ENCODE peak calls at places on chromosomes 2 and 18, in six cellular contexts. B is WTC11, X is K562, O is HepG2, L is H1, P is GM12878. M is an unnamed sample.

GRCh38 chr2:152588911-152589310 is 128.3 kb downstream of the PRPF40A start:
- DNase-seq in X (no peak), B (no peak), L (no peak), O (no peak), P (no peak), M (no peak)

GRCh38 chr2:109254174-109254904 is 125.3 kb downstream of the SH3RF3 start:
- DNase-seq in B (no peak), O (no peak), P (peak; percentile 94), L (no peak), X (no peak), M (no peak)

GRCh38 chr18:10892801-10893595 is 256.4 kb downstream of the PIEZO2 start:
- DNase-seq in O (peak; percentile 73), P (no peak), X (no peak), L (no peak), B (no peak), M (no peak)

GRCh38 chr18:25164837-25165791 is 186.9 kb downstream of the ZNF521 start:
- DNase-seq in B (no peak), L (no peak), P (no peak), X (no peak), O (peak; percentile 2), M (no peak)

GRCh38 chr2:106664669-106665068 is 177.5 kb downstream of the CD8B2 start:
- DNase-seq in L (no peak), O (no peak), X (no peak), P (peak; percentile 11), B (no peak), M (no peak)

GRCh38 chr2:176518823-176519222 is 249.6 kb downstream of the MTX2 start:
- DNase-seq in O (no peak), L (peak; percentile 46), P (no peak), B (peak; percentile 28), X (no peak), M (peak; percentile 72)

GRCh38 chr2:170142502-170142901 is 35.4 kb upstream of the MYO3B start:
- DNase-seq in O (no peak), P (no peak), L (no peak), X (no peak), B (no peak), M (no peak)

GRCh38 chr2:136767030-136767429 is 1.7 kb downstream of the THSD7B start:
- DNase-seq in O (no peak), B (no peak), P (no peak), L (no peak), X (no peak), M (no peak)

GRCh38 chr18:45412577-45412976 is 202.7 kb upstream of the SLC14A2 start:
- DNase-seq in B (no peak), X (no peak), L (no peak), O (no peak), P (peak; percentile 1), M (no peak)

GRCh38 chr18:59748628-59749360 is 51.6 kb upstream of the CCBE1 start:
- DNase-seq in O (no peak), L (no peak), X (no peak), P (no peak), B (no peak), M (no peak)

GRCh38 chr18:4108016-4108415 is 347.1 kb downstream of the DLGAP1 start:
- DNase-seq in X (no peak), O (no peak), P (no peak), L (no peak), B (no peak), M (no peak)

GRCh38 chr2:200540793-200541192 is 14.8 kb downstream of the SGO2 start:
- DNase-seq in L (no peak), B (no peak), O (no peak), P (no peak), X (no peak), M (no peak)

GRCh38 chr2:71759056-71759455 is 305.7 kb downstream of the DYSF start:
- DNase-seq in X (no peak), O (no peak), L (no peak), P (no peak), B (no peak), M (no peak)

GRCh38 chr2:229865033-229865432 is 56.8 kb downstream of the TRIP12 start:
- DNase-seq in X (no peak), O (no peak), P (no peak), B (no peak), L (no peak), M (no peak)

GRCh38 chr18:69949538-69949936 is 1.9 kb upstream of the CD226 start:
- DNase-seq in P (no peak), X (no peak), L (no peak), B (no peak), O (no peak), M (no peak)

GRCh38 chr18:69946608-69947155 is 991 bp downstream of the CD226 start:
- DNase-seq in B (no peak), O (no peak), L (no peak), X (no peak), P (no peak), M (no peak)

GRCh38 chr18:69945220-69946114 is 2.2 kb downstream of the CD226 start:
- DNase-seq in B (no peak), X (no peak), P (no peak), L (no peak), O (no peak), M (no peak)

GRCh38 chr18:69948919-69949537 is 1.4 kb upstream of the CD226 start:
- DNase-seq in X (peak; percentile 17), O (no peak), L (no peak), P (peak; percentile 88), B (no peak), M (peak; percentile 14)

GRCh38 chr18:69947361-69948106 is at the start of gene CD226:
- DNase-seq in O (no peak), L (no peak), X (no peak), P (no peak), B (no peak), M (no peak)
- TF ChIP-seq CREB1 in O (no peak), L (no peak), X (no peak), P (no peak), B (no peak), M (no peak)

GRCh38 chr2:7943446-7943845 is 738.4 kb upstream of the ID2 start:
- DNase-seq in O (no peak), X (no peak), B (no peak), L (no peak), P (no peak), M (no peak)

GRCh38 chr2:7945080-7945479 is 736.8 kb upstream of the ID2 start:
- DNase-seq in L (no peak), P (no peak), B (no peak), O (no peak), X (no peak), M (no peak)

GRCh38 chr2:7940723-7941122 is 741.1 kb upstream of the ID2 start:
- DNase-seq in L (no peak), B (no peak), O (no peak), X (no peak), P (no peak), M (no peak)

GRCh38 chr2:7940120-7940386 is 741.8 kb upstream of the ID2 start:
- DNase-seq in B (no peak), O (no peak), X (no peak), P (no peak), L (no peak), M (no peak)
- TF ChIP-seq CREB1 in B (no peak), O (no peak), X (no peak), P (no peak), L (no peak), M (no peak)

GRCh38 chr2:25347205-25347815 is 5.6 kb upstream of the DNMT3A start:
- DNase-seq in B (no peak), P (no peak), L (no peak), X (no peak), O (no peak), M (no peak)

GRCh38 chr2:25354116-25354515 is 12.4 kb upstream of the DNMT3A start:
- DNase-seq in X (no peak), O (no peak), L (no peak), P (no peak), B (no peak), M (no peak)

GRCh38 chr2:25347846-25348245 is 6.1 kb upstream of the DNMT3A start:
- DNase-seq in X (no peak), B (no peak), L (no peak), O (no peak), P (no peak), M (no peak)

GRCh38 chr2:25355270-25355669 is 13.5 kb upstream of the DNMT3A start:
- DNase-seq in X (no peak), B (no peak), P (no peak), O (no peak), L (no peak), M (no peak)

DNA sequence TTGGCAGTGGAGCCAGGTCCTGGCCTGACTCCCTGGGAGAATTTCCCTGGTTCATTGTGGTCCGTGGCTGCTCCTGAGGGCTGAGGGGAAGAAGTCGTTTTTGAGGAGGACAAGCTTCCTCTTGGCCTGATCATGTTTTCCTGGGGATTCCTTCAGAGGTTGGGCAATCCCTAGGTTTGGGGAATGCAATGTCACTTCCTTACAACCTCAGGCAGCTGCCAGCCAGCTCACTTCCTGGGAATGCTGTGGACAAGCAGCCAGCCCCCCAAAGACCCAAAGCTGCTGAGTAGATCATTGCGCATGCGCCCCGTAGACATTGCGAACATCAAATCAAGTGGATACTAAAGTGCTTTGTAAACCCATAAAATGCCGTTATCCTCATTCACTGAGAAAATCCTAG is 7.7 kb upstream of the DNMT3A start:
- DNase-seq in P (no peak), L (no peak), B (no peak), X (no peak), O (no peak), M (no peak)
- TF ChIP-seq CREB1 in P (no peak), L (no peak), B (no peak), X (no peak), O (no peak), M (no peak)

GRCh38 chr18:48928787-48929186 is 22.0 kb downstream of the SMAD7 start:
- DNase-seq in O (peak; percentile 65), L (no peak), B (no peak), X (no peak), P (peak; percentile 72), M (no peak)

GRCh38 chr18:48931680-48932461 is 18.9 kb downstream of the SMAD7 start:
- DNase-seq in O (no peak), L (no peak), B (no peak), X (peak; percentile 49), P (peak; percentile 58), M (no peak)

GRCh38 chr18:48930926-48931325 is 19.8 kb downstream of the SMAD7 start:
- DNase-seq in X (no peak), P (no peak), B (no peak), L (no peak), O (no peak), M (no peak)

GRCh38 chr18:48929212-48929612 is 21.6 kb downstream of the SMAD7 start:
- DNase-seq in X (no peak), B (no peak), L (no peak), O (no peak), P (no peak), M (no peak)

DNA sequence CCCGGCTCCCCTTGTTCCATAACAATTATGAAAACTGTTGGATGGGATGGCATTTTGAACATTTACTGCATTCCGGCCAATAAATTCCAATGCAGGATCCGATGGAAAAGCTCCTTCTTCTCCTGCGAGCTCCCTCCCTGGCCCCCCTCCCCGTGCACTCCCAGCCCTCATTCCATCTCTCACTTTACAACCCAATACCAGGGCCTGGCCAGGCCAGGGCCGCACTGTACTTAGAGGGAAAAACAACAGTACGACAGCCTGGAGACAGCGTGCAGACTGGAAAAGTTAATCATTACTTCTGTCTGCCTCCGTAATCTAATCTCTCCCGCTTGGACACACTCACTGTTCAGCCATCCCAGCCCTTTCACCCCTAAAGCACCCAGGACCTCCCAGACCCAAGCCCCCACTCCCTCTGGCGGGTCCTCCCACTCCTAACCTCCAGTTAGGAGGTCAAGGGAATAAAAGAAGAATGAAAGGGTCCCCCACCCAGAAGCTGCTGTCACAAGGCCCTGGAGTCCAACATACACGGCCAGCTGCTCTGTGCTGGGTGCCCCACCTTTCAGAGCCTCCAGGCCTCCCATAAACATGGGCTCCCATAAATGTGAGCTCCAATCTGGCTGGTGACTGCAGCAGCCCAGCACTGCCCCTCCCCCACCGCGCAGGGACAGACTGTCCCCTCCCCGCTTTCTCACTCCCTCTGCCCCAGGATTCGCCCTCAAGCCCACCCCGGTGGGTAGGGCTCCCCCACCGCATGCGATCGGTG is 20.6 kb downstream of the SMAD7 start:
- DNase-seq in L (no peak), B (no peak), P (no peak), O (peak; percentile 99), X (no peak), M (peak; percentile 62)
- TF ChIP-seq CREB1 in L (no peak), B (no peak), P (no peak), O (peak; percentile 45), X (no peak), M (no peak)